ENCODE peak calls at places on chromosomes 12 and 14, in ten cellular contexts. T, D, G, X, V, L, Y, P, B and I are unnamed samples.

GRCh38 chr14:59360923-59361794 is 104.0 kb downstream of the GPR135 start:
- DNase-seq in L (peak), V (peak), X (peak), Y (no peak), G (peak), B (peak), T (peak), D (peak), P (peak), I (peak)

GRCh38 chr14:24272442-24272841 is 1.0 kb upstream of the RABGGTA start:
- DNase-seq in D (no peak), P (no peak), Y (no peak), L (no peak), B (no peak), G (no peak), X (no peak), V (no peak), T (no peak), I (no peak)

GRCh38 chr14:51424569-51425251 is 184.7 kb downstream of the TMX1 start:
- DNase-seq in P (no peak), V (no peak), L (no peak), T (no peak), G (no peak), B (no peak), X (peak), Y (no peak), D (no peak), I (no peak)

GRCh38 chr12:95605087-95605486 is 53.8 kb upstream of the USP44 start:
- DNase-seq in D (peak), Y (no peak), T (no peak), L (no peak), B (no peak), G (no peak), P (no peak), V (no peak), X (no peak), I (no peak)

GRCh38 chr12:75959060-75959459 is 72.5 kb downstream of the PHLDA1 start:
- DNase-seq in Y (no peak), B (no peak), P (no peak), D (peak), X (no peak), G (no peak), L (no peak), T (no peak), V (no peak), I (no peak)

GRCh38 chr14:32087907-32088306 is 10.8 kb downstream of the ARHGAP5 start:
- DNase-seq in Y (no peak), T (no peak), G (no peak), P (no peak), L (no peak), V (no peak), D (no peak), X (no peak), B (no peak), I (no peak)

GRCh38 chr14:101080922-101081593 is 177.5 kb upstream of the RTL1 start:
- DNase-seq in B (no peak), P (no peak), L (no peak), G (no peak), X (no peak), Y (no peak), V (no peak), D (no peak), T (no peak), I (no peak)

GRCh38 chr14:99191663-99192621 is 80.1 kb downstream of the BCL11B start:
- DNase-seq in Y (no peak), X (peak), B (peak), D (no peak), V (peak), G (peak), L (peak), P (peak), T (no peak), I (peak)

GRCh38 chr14:64394423-64394822 is 6.3 kb downstream of the MTHFD1 start:
- DNase-seq in Y (peak), G (no peak), X (no peak), L (no peak), V (no peak), B (no peak), D (no peak), T (no peak), P (no peak), I (no peak)

GRCh38 chr14:72774141-72774540 is 119.8 kb downstream of the DPF3 start:
- DNase-seq in L (no peak), D (no peak), Y (no peak), P (no peak), X (no peak), B (no peak), T (no peak), G (no peak), V (no peak), I (no peak)

GRCh38 chr12:51324953-51325352 is 979 bp upstream of the BIN2 start:
- DNase-seq in G (no peak), L (no peak), B (no peak), V (no peak), Y (no peak), D (peak), X (no peak), P (no peak), T (no peak), I (no peak)

GRCh38 chr12:51322452-51322851 is 1.5 kb downstream of the BIN2 start:
- DNase-seq in P (no peak), G (no peak), T (no peak), B (no peak), V (no peak), Y (no peak), X (no peak), L (no peak), D (no peak), I (no peak)

GRCh38 chr12:51323317-51323960 is 535 bp downstream of the BIN2 start:
- DNase-seq in D (no peak), X (no peak), P (peak), L (no peak), T (no peak), B (no peak), Y (no peak), G (no peak), V (no peak), I (no peak)

GRCh38 chr12:51321882-51322281 is 2.1 kb downstream of the BIN2 start:
- DNase-seq in B (no peak), D (peak), P (no peak), X (no peak), V (no peak), G (no peak), T (no peak), L (no peak), Y (no peak), I (no peak)

GRCh38 chr12:51323966-51324895 is at the start of gene BIN2:
- DNase-seq in D (no peak), P (peak), B (no peak), L (peak), X (no peak), T (no peak), V (peak), Y (no peak), G (no peak), I (peak)
- H3K27ac ChIP-seq in D (no peak), P (peak), B (no peak), L (peak), X (peak), T (no peak), V (peak), Y (no peak), G (peak), I (peak)

GRCh38 chr12:52440821-52441319 is 6.7 kb upstream of the KRT75 start:
- DNase-seq in G (no peak), V (no peak), T (no peak), L (no peak), D (peak), P (no peak), B (no peak), X (no peak), Y (no peak), I (no peak)
- H3K27ac ChIP-seq in G (no peak), V (no peak), T (no peak), L (no peak), D (peak), P (no peak), B (no peak), X (no peak), Y (no peak), I (no peak)

DNA sequence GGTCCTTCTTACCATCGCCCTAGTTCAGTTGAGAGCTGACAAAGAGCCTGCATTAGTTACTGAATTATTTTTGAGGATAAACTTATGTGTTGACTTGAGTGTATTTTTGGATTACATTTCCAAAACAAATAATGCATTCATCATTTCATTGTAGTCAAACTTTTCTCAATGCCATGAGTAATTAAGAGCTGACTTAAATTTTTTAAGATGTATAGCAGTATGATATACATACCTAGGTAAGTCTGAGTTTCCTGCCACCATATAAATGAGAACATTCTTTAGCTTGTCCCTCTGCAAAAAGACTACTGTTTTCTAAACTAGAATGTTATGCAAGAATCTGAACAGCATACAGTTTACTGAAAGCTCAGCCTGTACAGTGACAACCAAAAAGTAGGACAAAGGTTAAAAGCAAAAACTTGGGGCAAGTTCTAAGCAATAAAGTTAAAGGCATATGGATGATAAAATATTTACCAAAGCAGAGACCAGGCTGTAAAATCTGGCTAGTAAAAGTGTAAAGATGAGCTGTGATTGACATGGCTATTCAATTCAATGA is 82.1 kb upstream of the FERMT2 start:
- DNase-seq in D (no peak), T (no peak), B (no peak), V (no peak), X (no peak), L (no peak), Y (no peak), P (no peak), G (no peak), I (no peak)
- H3K27ac ChIP-seq in D (no peak), T (no peak), B (peak), V (peak), X (peak), L (peak), Y (no peak), P (peak), G (no peak), I (peak)

GRCh38 chr14:61077946-61078738 is 97.1 kb downstream of the SLC38A6 start:
- DNase-seq in Y (no peak), P (no peak), B (no peak), X (no peak), G (no peak), T (no peak), V (no peak), D (no peak), L (no peak), I (no peak)
- H3K27ac ChIP-seq in Y (no peak), P (no peak), B (no peak), X (no peak), G (no peak), T (no peak), V (no peak), D (no peak), L (no peak), I (no peak)

DNA sequence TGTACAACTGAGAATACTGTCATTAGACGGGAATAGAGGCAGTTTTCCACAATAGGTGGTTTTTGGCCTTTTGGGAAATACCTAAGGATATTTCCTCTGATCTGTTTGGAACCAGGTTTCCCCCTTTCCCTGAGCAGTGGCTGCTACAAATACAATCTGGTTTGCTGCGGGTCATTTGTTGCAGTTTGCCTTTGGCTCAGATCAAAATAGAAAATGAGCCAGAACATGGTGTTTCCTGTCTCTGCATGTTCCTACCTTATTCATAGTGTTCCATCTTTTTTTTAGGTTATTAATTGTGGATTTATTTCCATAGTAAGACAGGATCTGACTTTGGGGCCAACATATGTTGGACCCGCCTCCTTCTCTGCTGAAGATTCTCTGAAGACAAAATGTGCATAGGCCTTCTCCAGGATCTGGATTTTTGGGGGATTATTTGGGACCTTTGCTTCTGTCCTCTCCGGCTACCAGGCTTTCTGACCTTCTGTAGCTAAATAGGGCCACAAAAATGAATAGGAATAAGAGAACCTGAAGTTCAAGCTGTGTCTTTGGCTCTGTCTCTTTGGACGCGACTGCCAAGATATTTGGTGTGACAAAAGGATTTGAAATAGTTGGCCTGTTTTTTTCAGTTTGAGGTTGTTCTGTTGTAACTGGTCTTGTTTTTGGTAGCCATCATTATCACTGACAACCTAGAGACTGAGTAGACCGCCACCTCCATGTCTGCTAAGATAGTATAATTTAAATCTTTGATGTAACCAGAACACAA is 146.9 kb downstream of the PRKCH start:
- DNase-seq in P (no peak), G (no peak), Y (no peak), T (no peak), V (no peak), B (no peak), X (no peak), L (no peak), D (no peak), I (no peak)
- H3K27ac ChIP-seq in P (no peak), G (peak), Y (peak), T (peak), V (peak), B (no peak), X (no peak), L (peak), D (no peak), I (no peak)

DNA sequence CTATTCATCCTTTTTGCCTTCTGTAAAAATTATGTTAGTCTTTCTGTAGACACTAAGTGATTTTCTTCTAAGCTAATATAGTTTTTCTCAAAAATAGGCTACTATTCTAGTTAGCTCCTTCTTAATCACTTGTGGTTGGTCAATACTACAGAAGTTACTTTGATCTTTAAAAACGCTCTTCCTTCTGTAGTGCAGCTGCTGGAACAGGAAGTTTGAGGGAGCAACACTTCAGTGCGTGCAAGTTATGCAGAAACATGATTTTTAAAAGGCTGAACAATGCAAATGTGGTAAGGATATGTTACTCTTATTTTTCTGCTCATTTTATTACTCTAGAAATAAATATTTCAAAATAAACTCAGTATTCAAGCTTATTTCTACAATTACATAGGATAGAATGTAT is 11.1 kb upstream of the RERGL start:
- DNase-seq in P (no peak), L (no peak), D (no peak), X (no peak), B (no peak), V (no peak), T (no peak), G (no peak), Y (no peak), I (no peak)
- H3K27ac ChIP-seq in P (no peak), L (no peak), D (no peak), X (no peak), B (no peak), V (no peak), T (no peak), G (no peak), Y (no peak), I (no peak)

DNA sequence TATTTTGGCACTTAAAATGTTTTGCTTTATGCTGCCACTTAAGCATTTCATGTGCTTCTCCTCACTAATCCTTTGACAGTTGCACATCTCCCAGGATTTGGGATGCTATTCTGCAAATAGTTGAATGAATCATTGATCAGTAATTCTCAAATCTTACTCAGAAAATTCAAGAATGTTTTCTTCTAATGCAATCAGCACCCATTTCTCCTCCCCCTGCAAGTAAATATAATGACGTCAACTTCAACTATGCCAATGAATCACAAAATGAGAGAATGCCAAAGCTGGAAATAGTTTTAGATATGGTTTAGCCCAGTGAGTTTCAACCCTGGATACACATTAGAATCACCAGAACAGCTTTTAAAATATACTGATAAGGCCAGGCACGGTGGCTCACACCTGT is 2.1 kb upstream of the BLOC1S1 start:
- DNase-seq in G (no peak), L (no peak), B (no peak), T (no peak), V (no peak), D (peak), P (no peak), X (no peak), Y (no peak), I (no peak)
- H3K27ac ChIP-seq in G (no peak), L (peak), B (no peak), T (no peak), V (peak), D (no peak), P (no peak), X (peak), Y (no peak), I (peak)